ENCODE peak calls at places on chromosomes 5 and 9, in nine cellular contexts. One of them, this sample, is unnamed.

GRCh38 chr5:159851053-159851452 is 65.2 kb upstream of the ADRA1B start:
- DNase-seq in IMR-90: peak
- DNase-seq in right lobe of liver: no peak
- DNase-seq in A549: no peak
- DNase-seq in ovary: no peak
- DNase-seq in uterus: no peak
- DNase-seq in spleen: no peak
- DNase-seq in suprapubic skin: no peak
- DNase-seq in thyroid gland: no peak
- DNase-seq in this sample: no peak

GRCh38 chr9:33143241-33143642 is 23.9 kb downstream of the B4GALT1 start:
- DNase-seq in IMR-90: peak
- DNase-seq in right lobe of liver: peak
- DNase-seq in A549: no peak
- DNase-seq in ovary: no peak
- DNase-seq in uterus: no peak
- DNase-seq in spleen: no peak
- DNase-seq in suprapubic skin: peak
- DNase-seq in thyroid gland: peak
- DNase-seq in this sample: no peak

GRCh38 chr5:108339220-108339619 is 42.7 kb downstream of the FBXL17 start:
- DNase-seq in IMR-90: no peak
- DNase-seq in right lobe of liver: no peak
- DNase-seq in A549: no peak
- DNase-seq in ovary: no peak
- DNase-seq in uterus: no peak
- DNase-seq in spleen: no peak
- DNase-seq in suprapubic skin: no peak
- DNase-seq in thyroid gland: no peak
- DNase-seq in this sample: no peak

GRCh38 chr5:159850192-159850573 is 66.1 kb upstream of the ADRA1B start:
- DNase-seq in IMR-90: peak
- DNase-seq in right lobe of liver: no peak
- DNase-seq in A549: no peak
- DNase-seq in ovary: no peak
- DNase-seq in uterus: peak
- DNase-seq in spleen: no peak
- DNase-seq in suprapubic skin: no peak
- DNase-seq in thyroid gland: peak
- DNase-seq in this sample: no peak

GRCh38 chr9:18568969-18569368 is 95.0 kb downstream of the ADAMTSL1 start:
- DNase-seq in IMR-90: peak
- DNase-seq in right lobe of liver: no peak
- DNase-seq in A549: no peak
- DNase-seq in ovary: no peak
- DNase-seq in uterus: no peak
- DNase-seq in spleen: no peak
- DNase-seq in suprapubic skin: no peak
- DNase-seq in thyroid gland: no peak
- DNase-seq in this sample: no peak

GRCh38 chr5:133664422-133664821 is 52.1 kb upstream of the FSTL4 start:
- DNase-seq in IMR-90: peak
- DNase-seq in right lobe of liver: no peak
- DNase-seq in A549: peak
- DNase-seq in ovary: no peak
- DNase-seq in uterus: no peak
- DNase-seq in spleen: no peak
- DNase-seq in suprapubic skin: no peak
- DNase-seq in thyroid gland: no peak
- DNase-seq in this sample: no peak

GRCh38 chr5:31361906-31362900 is 168.7 kb downstream of the CDH6 start:
- DNase-seq in IMR-90: peak
- DNase-seq in right lobe of liver: no peak
- DNase-seq in A549: no peak
- DNase-seq in ovary: no peak
- DNase-seq in uterus: no peak
- DNase-seq in spleen: no peak
- DNase-seq in suprapubic skin: no peak
- DNase-seq in thyroid gland: no peak
- DNase-seq in this sample: no peak

GRCh38 chr5:91434348-91434747 is 51.2 kb upstream of the ARRDC3 start:
- DNase-seq in IMR-90: no peak
- DNase-seq in right lobe of liver: no peak
- DNase-seq in A549: no peak
- DNase-seq in ovary: no peak
- DNase-seq in uterus: no peak
- DNase-seq in spleen: no peak
- DNase-seq in suprapubic skin: no peak
- DNase-seq in thyroid gland: no peak
- DNase-seq in this sample: no peak

GRCh38 chr9:87793292-87793691 is 67.4 kb downstream of the CTSL start:
- DNase-seq in IMR-90: peak
- DNase-seq in right lobe of liver: peak
- DNase-seq in A549: peak
- DNase-seq in ovary: no peak
- DNase-seq in uterus: no peak
- DNase-seq in spleen: no peak
- DNase-seq in suprapubic skin: no peak
- DNase-seq in thyroid gland: no peak
- DNase-seq in this sample: no peak

GRCh38 chr5:93100976-93101375 is 480.0 kb downstream of the NR2F1-AS1 start:
- DNase-seq in IMR-90: no peak
- DNase-seq in right lobe of liver: no peak
- DNase-seq in A549: no peak
- DNase-seq in ovary: no peak
- DNase-seq in uterus: no peak
- DNase-seq in spleen: no peak
- DNase-seq in suprapubic skin: no peak
- DNase-seq in thyroid gland: no peak
- DNase-seq in this sample: no peak

GRCh38 chr5:95392593-95393182 is 1.5 kb downstream of the FAM81B start:
- DNase-seq in IMR-90: no peak
- DNase-seq in right lobe of liver: no peak
- DNase-seq in A549: no peak
- DNase-seq in ovary: no peak
- DNase-seq in uterus: no peak
- DNase-seq in spleen: no peak
- DNase-seq in suprapubic skin: no peak
- DNase-seq in thyroid gland: peak
- DNase-seq in this sample: no peak

GRCh38 chr9:129270205-129270604 is 92.1 kb upstream of the IER5L start:
- DNase-seq in IMR-90: no peak
- DNase-seq in right lobe of liver: no peak
- DNase-seq in A549: no peak
- DNase-seq in ovary: no peak
- DNase-seq in uterus: no peak
- DNase-seq in spleen: peak
- DNase-seq in suprapubic skin: no peak
- DNase-seq in thyroid gland: no peak
- DNase-seq in this sample: no peak

GRCh38 chr5:116572375-116573278 is 2.0 kb downstream of the SEMA6A start:
- DNase-seq in IMR-90: no peak
- DNase-seq in right lobe of liver: peak
- DNase-seq in A549: peak
- DNase-seq in ovary: peak
- DNase-seq in uterus: peak
- DNase-seq in spleen: peak
- DNase-seq in suprapubic skin: peak
- DNase-seq in thyroid gland: peak
- DNase-seq in this sample: peak

GRCh38 chr5:169873642-169874041 is 106.7 kb downstream of the INSYN2B start:
- DNase-seq in IMR-90: peak
- DNase-seq in right lobe of liver: no peak
- DNase-seq in A549: no peak
- DNase-seq in ovary: peak
- DNase-seq in uterus: peak
- DNase-seq in spleen: no peak
- DNase-seq in suprapubic skin: no peak
- DNase-seq in thyroid gland: peak
- DNase-seq in this sample: no peak

DNA sequence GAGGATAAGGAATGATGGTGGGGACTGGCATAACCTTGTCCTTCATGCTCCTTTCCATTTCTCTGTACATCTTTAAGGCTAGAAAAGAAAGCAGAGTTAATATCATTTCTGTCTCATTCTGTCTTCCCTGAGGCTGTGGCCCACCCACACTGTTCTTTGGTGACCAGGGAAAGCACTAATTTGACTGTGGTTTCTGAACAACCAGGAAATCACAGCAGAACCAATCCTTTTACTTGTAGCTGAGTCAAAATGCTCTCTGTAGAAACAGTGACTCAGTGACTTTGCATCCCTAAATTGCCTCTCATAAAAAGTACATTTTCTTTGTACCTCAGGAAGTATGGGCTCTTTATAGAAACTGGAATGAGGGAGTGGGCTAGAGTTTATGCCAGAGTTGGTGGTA is 28.1 kb downstream of the IL33 start:
- DNase-seq in IMR-90: peak
- DNase-seq in right lobe of liver: no peak
- DNase-seq in A549: no peak
- DNase-seq in ovary: no peak
- DNase-seq in uterus: no peak
- DNase-seq in spleen: no peak
- DNase-seq in suprapubic skin: no peak
- DNase-seq in thyroid gland: no peak
- DNase-seq in this sample: no peak
- H3K27ac ChIP-seq in IMR-90: no peak
- H3K27ac ChIP-seq in right lobe of liver: no peak
- H3K27ac ChIP-seq in A549: no peak
- H3K27ac ChIP-seq in ovary: no peak
- H3K27ac ChIP-seq in uterus: no peak
- H3K27ac ChIP-seq in spleen: no peak
- H3K27ac ChIP-seq in suprapubic skin: no peak
- H3K27ac ChIP-seq in thyroid gland: no peak
- H3K27ac ChIP-seq in this sample: no peak

DNA sequence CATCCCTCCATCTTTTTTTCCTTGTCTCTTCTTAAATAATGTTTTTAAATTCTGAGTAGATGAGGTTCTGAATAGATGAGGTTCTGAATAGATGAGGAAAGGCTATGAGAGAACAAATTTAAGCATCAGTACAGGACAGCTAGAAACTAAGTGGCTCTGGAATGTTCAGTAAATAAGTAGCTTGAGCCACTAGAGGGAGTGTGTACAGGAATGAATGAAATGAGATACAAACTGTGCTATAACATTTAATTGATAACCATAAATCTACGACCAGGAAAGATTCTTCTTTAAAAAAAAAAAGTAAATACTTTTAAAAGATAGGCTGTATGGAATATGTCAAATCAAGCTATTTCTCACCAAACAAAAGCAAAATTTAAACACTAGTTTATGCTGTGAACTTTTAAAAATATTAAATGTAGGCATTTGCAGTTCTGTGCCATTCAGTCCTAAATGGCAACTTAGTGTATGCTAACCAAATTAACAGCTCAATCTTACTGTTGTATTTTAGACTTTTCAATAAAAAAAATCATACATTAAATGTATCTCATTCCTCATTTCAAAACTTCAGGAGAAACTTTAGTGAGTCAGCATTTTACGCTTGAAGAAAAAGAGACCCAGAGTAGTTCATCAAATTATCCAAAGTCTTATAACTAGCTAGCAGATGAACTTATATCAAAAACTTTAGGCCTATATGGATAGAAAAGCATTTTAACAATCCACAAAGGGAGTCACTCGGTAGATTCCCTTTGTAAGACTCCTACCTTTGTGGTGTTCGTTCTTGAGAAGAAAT is 70.4 kb upstream of the SNX2 start:
- DNase-seq in IMR-90: peak
- DNase-seq in right lobe of liver: no peak
- DNase-seq in A549: peak
- DNase-seq in ovary: no peak
- DNase-seq in uterus: no peak
- DNase-seq in spleen: no peak
- DNase-seq in suprapubic skin: no peak
- DNase-seq in thyroid gland: no peak
- DNase-seq in this sample: no peak
- TF ChIP-seq CTCF in IMR-90: peak
- TF ChIP-seq CTCF in right lobe of liver: peak
- TF ChIP-seq CTCF in A549: peak
- TF ChIP-seq CTCF in ovary: no peak
- TF ChIP-seq CTCF in uterus: peak
- TF ChIP-seq CTCF in spleen: peak
- TF ChIP-seq CTCF in suprapubic skin: peak
- TF ChIP-seq CTCF in thyroid gland: peak
- TF ChIP-seq CTCF in this sample: peak

GRCh38 chr9:98809311-98810105 is 2.0 kb downstream of the GALNT12 start:
- DNase-seq in IMR-90: no peak
- DNase-seq in right lobe of liver: no peak
- DNase-seq in A549: no peak
- DNase-seq in ovary: no peak
- DNase-seq in uterus: no peak
- DNase-seq in spleen: no peak
- DNase-seq in suprapubic skin: peak
- DNase-seq in thyroid gland: peak
- DNase-seq in this sample: no peak
- TF ChIP-seq POLR2A in IMR-90: no peak
- TF ChIP-seq POLR2A in right lobe of liver: no peak
- TF ChIP-seq POLR2A in A549: no peak
- TF ChIP-seq POLR2A in ovary: no peak
- TF ChIP-seq POLR2A in uterus: no peak
- TF ChIP-seq POLR2A in spleen: no peak
- TF ChIP-seq POLR2A in suprapubic skin: no peak
- TF ChIP-seq POLR2A in thyroid gland: no peak
- TF ChIP-seq POLR2A in this sample: no peak

DNA sequence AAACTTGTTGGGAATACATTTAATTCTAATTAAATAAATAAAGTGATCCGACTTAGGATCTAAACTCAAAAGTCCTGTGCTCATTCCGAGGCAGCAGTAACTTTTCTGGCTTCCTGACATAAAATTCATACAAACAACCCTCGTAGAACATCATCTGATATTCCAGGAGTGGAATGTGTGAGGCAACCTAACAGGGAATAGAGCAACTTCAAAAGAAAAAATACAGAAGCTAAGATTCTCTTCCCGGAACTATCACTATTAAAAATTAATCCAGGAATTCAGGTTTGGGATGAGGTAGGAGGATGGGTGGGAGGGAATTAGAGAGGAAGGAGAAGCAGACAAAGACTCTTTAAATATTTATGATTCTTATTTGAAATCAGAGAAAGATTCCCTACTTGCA is 32.9 kb upstream of the TRIO start:
- DNase-seq in IMR-90: peak
- DNase-seq in right lobe of liver: no peak
- DNase-seq in A549: no peak
- DNase-seq in ovary: no peak
- DNase-seq in uterus: no peak
- DNase-seq in spleen: no peak
- DNase-seq in suprapubic skin: no peak
- DNase-seq in thyroid gland: no peak
- DNase-seq in this sample: no peak
- H3K27ac ChIP-seq in IMR-90: no peak
- H3K27ac ChIP-seq in right lobe of liver: no peak
- H3K27ac ChIP-seq in A549: peak
- H3K27ac ChIP-seq in ovary: no peak
- H3K27ac ChIP-seq in uterus: no peak
- H3K27ac ChIP-seq in spleen: no peak
- H3K27ac ChIP-seq in suprapubic skin: no peak
- H3K27ac ChIP-seq in thyroid gland: no peak
- H3K27ac ChIP-seq in this sample: no peak

GRCh38 chr5:141838326-141839014 is 39.7 kb downstream of the PCDH1 start:
- DNase-seq in IMR-90: no peak
- DNase-seq in right lobe of liver: no peak
- DNase-seq in A549: no peak
- DNase-seq in ovary: no peak
- DNase-seq in uterus: no peak
- DNase-seq in spleen: no peak
- DNase-seq in suprapubic skin: no peak
- DNase-seq in thyroid gland: no peak
- DNase-seq in this sample: no peak
- TF ChIP-seq CTCF in IMR-90: no peak
- TF ChIP-seq CTCF in right lobe of liver: no peak
- TF ChIP-seq CTCF in A549: no peak
- TF ChIP-seq CTCF in ovary: no peak
- TF ChIP-seq CTCF in uterus: no peak
- TF ChIP-seq CTCF in spleen: no peak
- TF ChIP-seq CTCF in suprapubic skin: no peak
- TF ChIP-seq CTCF in thyroid gland: no peak
- TF ChIP-seq CTCF in this sample: no peak